ENCODE peak calls at places on chromosomes 3 and 15, in four cellular contexts. J is H1, I is H9, Q is IMR-90. D is an unnamed sample.
A peak's percentile ranks its signal among the peaks of the same experiment; 100 is the strongest.

GRCh38 chr15:82999905-83000671 is 11.4 kb downstream of the C15orf40 start:
- DNase-seq in I (no peak), J (no peak), Q (peak; percentile 69), D (peak; percentile 67)

GRCh38 chr3:34948431-34948971 is 690.8 kb upstream of the ARPP21 start:
- DNase-seq in Q (no peak), J (no peak), I (no peak), D (no peak)

GRCh38 chr15:79896634-79897379 is at the start of gene MTHFS:
- DNase-seq in Q (peak; percentile 56), J (peak; percentile 49), I (peak; percentile 77), D (peak; percentile 74)

GRCh38 chr3:126131881-126132750 is 48.2 kb upstream of the SLC41A3 start:
- DNase-seq in Q (no peak), I (peak; percentile 22), J (no peak), D (no peak)

GRCh38 chr3:178671261-178672191 is 135.3 kb downstream of the KCNMB2 start:
- DNase-seq in Q (peak; percentile 34), I (no peak), J (no peak), D (peak; percentile 44)

GRCh38 chr3:58111513-58112184 is 99.1 kb downstream of the DNASE1L3 start:
- DNase-seq in I (no peak), Q (no peak), J (no peak), D (no peak)

GRCh38 chr3:43345877-43346276 is 59.5 kb downstream of the SNRK start:
- DNase-seq in J (no peak), I (no peak), Q (peak; percentile 69), D (no peak)

GRCh38 chr3:156491192-156491591 is 63.7 kb downstream of the SSR3 start:
- DNase-seq in I (no peak), Q (no peak), J (no peak), D (no peak)

GRCh38 chr15:58805095-58805494 is 34.0 kb downstream of the MINDY2 start:
- DNase-seq in Q (peak; percentile 23), I (no peak), J (no peak), D (peak; percentile 50)

GRCh38 chr3:5210926-5211325 is 23.4 kb downstream of the EDEM1 start:
- DNase-seq in I (no peak), J (no peak), Q (no peak), D (no peak)

GRCh38 chr3:120791958-120792357 is 49.4 kb downstream of the GTF2E1 start:
- DNase-seq in J (no peak), Q (peak; percentile 80), I (no peak), D (peak; percentile 46)

GRCh38 chr3:54427951-54428871 is 305.9 kb downstream of the CACNA2D3 start:
- DNase-seq in J (peak; percentile 43), I (peak; percentile 65), Q (peak; percentile 76), D (peak; percentile 65)

GRCh38 chr3:148366743-148367410 is 330.8 kb upstream of the AGTR1 start:
- DNase-seq in Q (peak; percentile 9), I (no peak), J (no peak), D (peak; percentile 10)

GRCh38 chr3:17424137-17424536 is 318.3 kb downstream of the TBC1D5 start:
- DNase-seq in J (no peak), Q (peak; percentile 6), I (no peak), D (peak; percentile 24)

GRCh38 chr15:85831415-85832113 is 36.8 kb upstream of the KLHL25 start:
- DNase-seq in I (peak; percentile 67), J (no peak), Q (peak; percentile 48), D (peak; percentile 56)

GRCh38 chr3:4409415-4409814 is 57.7 kb downstream of the SUMF1 start:
- DNase-seq in I (no peak), Q (no peak), J (no peak), D (no peak)

GRCh38 chr3:44478606-44479094 is 1.2 kb upstream of the ZNF445 start:
- DNase-seq in J (no peak), I (no peak), Q (no peak), D (no peak)

GRCh38 chr3:135792174-135792573 is 173.4 kb upstream of the PPP2R3A start:
- DNase-seq in J (no peak), I (peak; percentile 42), Q (no peak), D (no peak)

GRCh38 chr15:58839485-58839884 is 68.4 kb downstream of the MINDY2 start:
- DNase-seq in J (no peak), I (no peak), Q (peak; percentile 4), D (no peak)

GRCh38 chr3:127662051-127662469 is 10.7 kb upstream of the ABTB1 start:
- DNase-seq in Q (no peak), I (no peak), J (no peak), D (no peak)

GRCh38 chr15:83955806-83956265 is 279.7 kb upstream of the GOLGA6L4 start:
- DNase-seq in J (no peak), I (no peak), Q (no peak), D (no peak)

GRCh38 chr15:84600331-84600686 is 500 bp upstream of the ZSCAN2 start:
- DNase-seq in Q (peak; percentile 83), I (peak; percentile 83), J (no peak), D (peak; percentile 90)

GRCh38 chr3:100084100-100084806 is 30.0 kb downstream of the FILIP1L start:
- DNase-seq in I (no peak), J (no peak), Q (no peak), D (no peak)

GRCh38 chr3:39292961-39293360 is 13.1 kb upstream of the CX3CR1 start:
- DNase-seq in I (no peak), J (no peak), Q (no peak), D (no peak)

GRCh38 chr3:60746690-60747416 is 504.4 kb downstream of the FHIT start:
- DNase-seq in Q (peak; percentile 16), J (no peak), I (no peak), D (peak; percentile 7)
- H3K14ac ChIP-seq in Q (no peak overlapping the region), J (no peak overlapping the region), I (no peak overlapping the region), D (no peak overlapping the region)

DNA sequence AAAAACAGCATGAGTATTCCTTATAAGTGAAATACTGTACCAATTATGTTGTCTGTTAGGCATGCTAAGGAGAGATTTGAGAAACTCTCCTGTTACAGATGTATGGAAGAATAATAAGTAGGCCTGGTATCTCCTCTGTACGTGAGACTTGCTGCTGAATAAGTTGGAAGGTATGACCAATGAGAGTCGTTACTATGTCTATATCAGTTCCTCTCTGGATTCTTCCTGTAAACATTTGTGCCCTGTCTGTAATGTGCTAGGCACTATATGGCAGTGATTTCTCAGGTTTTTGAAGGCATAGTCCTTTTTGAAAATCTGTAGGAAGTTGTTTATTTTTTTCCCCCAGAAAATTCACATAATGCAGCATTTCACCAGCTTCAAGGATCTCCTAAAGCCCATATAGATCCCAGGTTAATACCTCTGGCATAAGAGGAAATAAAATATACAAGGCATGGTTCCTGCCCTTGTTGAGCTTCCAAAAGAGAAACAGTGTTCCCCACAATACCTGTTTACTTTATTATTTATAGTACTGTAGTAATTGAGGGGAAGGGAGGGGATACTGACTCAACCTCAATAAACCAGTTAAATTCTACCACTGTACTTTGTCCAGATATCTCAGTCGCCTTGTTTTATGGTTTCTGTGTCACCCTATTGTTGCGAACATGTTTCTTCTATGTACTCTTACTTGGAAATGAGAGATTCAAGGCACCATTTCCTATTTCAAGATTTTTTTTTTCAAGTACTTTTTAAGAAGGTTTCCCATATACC is 28.6 kb downstream of the MAP2K5 start:
- DNase-seq in Q (no peak), J (no peak), I (no peak), D (no peak)
- H3K14ac ChIP-seq in Q (no peak overlapping the region), J (no peak overlapping the region), I (no peak overlapping the region), D (no peak overlapping the region)

GRCh38 chr3:9014189-9014588 is 50.9 kb upstream of the RAD18 start:
- DNase-seq in I (no peak), Q (peak; percentile 28), J (no peak), D (peak; percentile 8)
- H3K14ac ChIP-seq in I (no peak overlapping the region), Q (no peak overlapping the region), J (no peak overlapping the region), D (no peak overlapping the region)

DNA sequence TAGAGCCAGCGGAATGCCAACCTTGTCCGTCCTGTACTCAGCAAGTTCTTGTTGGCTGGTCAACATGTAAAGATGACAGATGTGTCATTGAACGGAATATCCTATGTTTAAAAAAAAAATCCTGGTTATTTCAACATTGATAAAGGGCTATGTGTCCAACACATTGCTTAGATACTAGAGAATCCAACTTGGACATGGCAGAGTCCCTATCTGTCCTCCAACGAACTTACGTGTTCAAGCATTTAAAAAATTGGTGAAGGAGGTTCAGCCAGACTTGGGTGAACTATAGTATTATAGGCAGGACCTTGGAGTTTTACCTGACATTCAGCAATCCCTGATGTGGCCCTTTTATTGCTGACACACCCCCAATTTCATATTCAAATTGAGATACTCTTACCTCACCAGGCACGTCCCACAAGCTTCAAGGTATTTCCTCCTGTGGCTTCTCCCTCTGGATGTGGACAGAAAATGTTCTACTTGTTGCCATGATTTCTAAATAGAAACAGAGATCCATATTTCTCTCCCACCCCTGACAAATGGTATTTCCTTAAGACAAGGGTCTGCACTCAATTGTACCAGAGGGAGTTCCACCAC is 207.8 kb upstream of the TPM1 start:
- DNase-seq in I (no peak), J (no peak), Q (no peak), D (no peak)
- H3K14ac ChIP-seq in I (no peak overlapping the region), J (no peak overlapping the region), Q (no peak overlapping the region), D (no peak overlapping the region)

GRCh38 chr15:96768435-96768789 is 437.9 kb downstream of the NR2F2 start:
- DNase-seq in J (no peak), I (no peak), Q (no peak), D (no peak)
- H3K14ac ChIP-seq in J (no peak overlapping the region), I (no peak overlapping the region), Q (no peak overlapping the region), D (no peak overlapping the region)

GRCh38 chr3:64291956-64292355 is 66.7 kb upstream of the PRICKLE2 start:
- DNase-seq in J (no peak), Q (peak; percentile 55), I (no peak), D (peak; percentile 76)

GRCh38 chr3:64294771-64295170 is 69.5 kb upstream of the PRICKLE2 start:
- DNase-seq in I (no peak), J (no peak), Q (no peak), D (no peak)

GRCh38 chr3:64290864-64291263 is 65.6 kb upstream of the PRICKLE2 start:
- DNase-seq in I (no peak), Q (no peak), J (no peak), D (no peak)

GRCh38 chr3:64291345-64291744 is 66.1 kb upstream of the PRICKLE2 start:
- DNase-seq in Q (peak; percentile 93), I (no peak), J (no peak), D (peak; percentile 92)

DNA sequence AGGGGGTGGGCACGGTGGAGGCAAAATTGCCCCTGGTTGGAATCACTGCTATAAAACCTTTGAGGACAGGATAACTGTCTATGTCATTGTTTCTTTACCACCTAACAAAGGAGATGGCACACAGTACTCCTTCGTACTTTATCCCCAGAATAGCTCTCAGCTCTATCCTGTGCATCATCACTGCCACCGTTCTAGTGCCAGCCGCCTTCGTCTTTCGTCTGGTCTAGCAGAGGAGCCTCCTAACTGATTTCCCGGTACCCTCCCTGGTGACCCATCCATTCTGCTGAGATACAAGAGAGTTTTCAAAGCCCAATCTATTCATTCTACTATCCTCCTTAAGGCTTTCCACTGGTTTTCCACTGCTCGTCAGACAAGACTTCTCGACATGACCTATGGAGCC is 67.9 kb upstream of the PRICKLE2 start:
- DNase-seq in J (no peak), I (no peak), Q (no peak), D (no peak)
- H3K14ac ChIP-seq in J (no peak overlapping the region), I (no peak overlapping the region), Q (no peak overlapping the region), D (no peak overlapping the region)

DNA sequence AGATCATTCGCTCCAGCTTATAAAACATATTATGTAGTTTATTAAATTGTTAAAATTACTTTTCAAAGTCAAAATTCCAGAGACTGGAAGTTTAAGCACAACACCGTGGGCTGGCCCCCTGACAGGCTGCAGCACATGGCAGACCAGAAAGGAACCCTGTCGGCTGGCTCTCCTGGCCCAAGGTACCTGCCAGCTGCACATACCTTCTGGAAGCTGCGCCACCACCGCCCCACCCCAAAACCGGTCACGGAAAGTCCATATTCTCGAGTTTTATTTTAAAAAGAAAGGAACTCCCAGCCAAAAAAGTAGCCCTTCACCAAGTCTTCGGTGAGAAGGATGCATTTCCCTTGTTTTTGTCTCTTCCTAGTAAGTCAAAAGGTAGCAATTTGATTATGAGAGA is 94.6 kb downstream of the FOXP1 start:
- DNase-seq in Q (no peak), I (no peak), J (no peak), D (no peak)
- H3K14ac ChIP-seq in Q (no peak overlapping the region), I (no peak overlapping the region), J (no peak overlapping the region), D (no peak overlapping the region)

D was measured in mesenchymal stem cell.